ENCODE peak calls at places on chromosome 1, in six cellular contexts. B is lower leg skin; X is C1 segment of cervical spinal cord; Y is nucleus accumbens; J is stimulated activated CD8-positive, alpha-beta memory T cell treated with anti-CD3 and anti-CD28 coated beads, Interleukin-4, amount 100 ng/mL, for 48 hours; L is NCI-H1092 treated with DMSO at 0.1 percent for 48 hours. D is an unnamed sample.

GRCh38 chr1:2587071-2587859 is 688 bp downstream of the PRXL2B start:
- DNase-seq in B (no peak), Y (no peak), L (peak), J (peak), X (no peak), D (no peak)

GRCh38 chr1:172449012-172449584 is 5.2 kb upstream of the PIGC start:
- DNase-seq in L (no peak), Y (no peak), J (no peak), X (no peak), B (no peak), D (no peak)

GRCh38 chr1:1928231-1929101 is 9.4 kb upstream of the TMEM52 start:
- DNase-seq in B (no peak), J (no peak), Y (no peak), L (no peak), X (no peak), D (no peak)

GRCh38 chr1:70264875-70265274 is 43.7 kb downstream of the SRSF11 start:
- DNase-seq in X (no peak), B (no peak), Y (no peak), J (no peak), L (no peak), D (no peak)

GRCh38 chr1:36006941-36007500 is 76.1 kb downstream of the AGO3 start:
- DNase-seq in L (no peak), B (no peak), X (no peak), Y (no peak), J (no peak), D (no peak)

GRCh38 chr1:217138173-217138838 is 415.1 kb upstream of the ESRRG start:
- DNase-seq in J (no peak), X (no peak), L (no peak), Y (no peak), B (no peak), D (no peak)

GRCh38 chr1:17485280-17485679 is 45.8 kb upstream of the RCC2 start:
- DNase-seq in Y (no peak), L (no peak), B (no peak), X (no peak), J (peak), D (peak)

GRCh38 chr1:19689856-19690255 is 25.2 kb downstream of the HTR6 start:
- DNase-seq in B (no peak), J (no peak), X (no peak), Y (no peak), L (no peak), D (no peak)

GRCh38 chr1:179340915-179341314 is 24.9 kb upstream of the AXDND1 start:
- DNase-seq in Y (no peak), J (no peak), X (no peak), B (no peak), L (no peak), D (no peak)

GRCh38 chr1:234713440-234713839 is 103.5 kb upstream of the IRF2BP2 start:
- DNase-seq in B (no peak), Y (no peak), L (no peak), J (no peak), X (no peak), D (no peak)

GRCh38 chr1:38778051-38778450 is 81.5 kb downstream of the RRAGC start:
- DNase-seq in L (no peak), X (no peak), B (no peak), J (no peak), Y (no peak), D (no peak)

GRCh38 chr1:42973799-42974198 is 15.1 kb upstream of the SLC2A1 start:
- DNase-seq in B (no peak), J (no peak), X (no peak), Y (no peak), L (no peak), D (no peak)

GRCh38 chr1:206859082-206859491 is 6.3 kb upstream of the IL20 start:
- DNase-seq in Y (no peak), J (no peak), B (peak), X (no peak), L (no peak), D (no peak)

GRCh38 chr1:107623431-107623830 is 341.5 kb downstream of the VAV3 start:
- DNase-seq in B (no peak), Y (no peak), J (no peak), L (no peak), X (no peak), D (no peak)

GRCh38 chr1:8077602-8078001 is 51.5 kb upstream of the ERRFI1 start:
- DNase-seq in B (no peak), Y (no peak), J (no peak), X (no peak), L (no peak), D (no peak)

D was measured in SHP77.